ENCODE peak calls at places on chromosome 3, in nine cellular contexts. One of them, this sample, is unnamed.
A peak's percentile ranks its signal among the peaks of the same experiment; 100 is the strongest.

GRCh38 chr3:157532529-157533297 is 29.5 kb upstream of the VEPH1 start:
- DNase-seq in aorta: no peak
- DNase-seq in neural crest cell: peak; percentile 23
- DNase-seq in globus pallidus: peak; percentile 66
- DNase-seq in tibial artery: no peak
- DNase-seq in iris pigment epithelial cell: peak; percentile 90
- DNase-seq in fibroblast of mammary gland: peak; percentile 92
- DNase-seq in fibroblast of lung: peak; percentile 96
- DNase-seq in A172: peak; percentile 88
- DNase-seq in this sample: peak; percentile 90

GRCh38 chr3:61438253-61439115 is 122.9 kb upstream of the PTPRG start:
- DNase-seq in neural crest cell: no peak
- DNase-seq in aorta: no peak
- DNase-seq in iris pigment epithelial cell: no peak
- DNase-seq in fibroblast of lung: no peak
- DNase-seq in fibroblast of mammary gland: no peak
- DNase-seq in A172: no peak
- DNase-seq in globus pallidus: no peak
- DNase-seq in tibial artery: no peak
- DNase-seq in this sample: no peak

GRCh38 chr3:57007513-57008415 is 52.7 kb upstream of the SPATA12 start:
- DNase-seq in fibroblast of lung: peak; percentile 91
- DNase-seq in A172: peak; percentile 72
- DNase-seq in aorta: peak; percentile 92
- DNase-seq in iris pigment epithelial cell: peak; percentile 89
- DNase-seq in neural crest cell: no peak
- DNase-seq in globus pallidus: no peak
- DNase-seq in tibial artery: peak; percentile 88
- DNase-seq in fibroblast of mammary gland: peak; percentile 94
- DNase-seq in this sample: no peak

GRCh38 chr3:169664034-169664820 is 715 bp upstream of the MECOM start:
- DNase-seq in aorta: peak; percentile 79
- DNase-seq in fibroblast of lung: peak; percentile 49
- DNase-seq in A172: no peak
- DNase-seq in tibial artery: no peak
- DNase-seq in neural crest cell: no peak
- DNase-seq in fibroblast of mammary gland: no peak
- DNase-seq in globus pallidus: no peak
- DNase-seq in iris pigment epithelial cell: no peak
- DNase-seq in this sample: no peak

GRCh38 chr3:109339714-109340648 is 2.6 kb upstream of the DPPA4 start:
- DNase-seq in fibroblast of lung: no peak
- DNase-seq in aorta: no peak
- DNase-seq in fibroblast of mammary gland: no peak
- DNase-seq in globus pallidus: no peak
- DNase-seq in tibial artery: no peak
- DNase-seq in neural crest cell: no peak
- DNase-seq in A172: no peak
- DNase-seq in iris pigment epithelial cell: no peak
- DNase-seq in this sample: no peak

GRCh38 chr3:42728056-42728455 is 25.5 kb upstream of the HHATL start:
- DNase-seq in tibial artery: peak; percentile 58
- DNase-seq in neural crest cell: no peak
- DNase-seq in A172: no peak
- DNase-seq in fibroblast of lung: no peak
- DNase-seq in iris pigment epithelial cell: no peak
- DNase-seq in globus pallidus: peak; percentile 84
- DNase-seq in aorta: no peak
- DNase-seq in fibroblast of mammary gland: no peak
- DNase-seq in this sample: no peak

GRCh38 chr3:114299421-114299820 is 5.6 kb downstream of the TIGIT start:
- DNase-seq in aorta: no peak
- DNase-seq in fibroblast of lung: no peak
- DNase-seq in globus pallidus: no peak
- DNase-seq in neural crest cell: peak; percentile 29
- DNase-seq in iris pigment epithelial cell: peak; percentile 25
- DNase-seq in fibroblast of mammary gland: peak; percentile 12
- DNase-seq in A172: peak; percentile 29
- DNase-seq in tibial artery: no peak
- DNase-seq in this sample: no peak

GRCh38 chr3:128681277-128681829 is 30.7 kb upstream of the RPN1 start:
- DNase-seq in aorta: no peak
- DNase-seq in A172: peak; percentile 58
- DNase-seq in tibial artery: no peak
- DNase-seq in iris pigment epithelial cell: no peak
- DNase-seq in fibroblast of lung: no peak
- DNase-seq in globus pallidus: no peak
- DNase-seq in neural crest cell: no peak
- DNase-seq in fibroblast of mammary gland: peak; percentile 33
- DNase-seq in this sample: peak; percentile 64